ENCODE peak calls at places on chromosomes 7 and 10, in five cellular contexts. D, S, M, K and J are unnamed samples.

GRCh38 chr7:47647213-47647985 is 65.5 kb upstream of the TNS3 start:
- DNase-seq in K (no peak), D (no peak), M (no peak), S (no peak), J (no peak)

GRCh38 chr7:2720024-2720423 is 32.0 kb downstream of the AMZ1 start:
- DNase-seq in S (no peak), M (no peak), K (no peak), D (no peak), J (no peak)

GRCh38 chr10:123911866-123912265 is 20.3 kb upstream of the CPXM2 start:
- DNase-seq in K (no peak), S (no peak), M (no peak), D (no peak), J (no peak)

GRCh38 chr10:74743401-74743800 is 83.0 kb upstream of the KAT6B start:
- DNase-seq in S (no peak), K (no peak), D (no peak), M (peak; percentile 35), J (no peak)

GRCh38 chr7:22094413-22095304 is 149.0 kb upstream of the CDCA7L start:
- DNase-seq in S (no peak), M (no peak), K (no peak), D (no peak), J (no peak)

GRCh38 chr10:19801369-19801768 is 14.9 kb upstream of the PLXDC2 start:
- DNase-seq in K (no peak), S (no peak), D (no peak), M (no peak), J (no peak)

GRCh38 chr10:24993237-24993958 is 22.6 kb downstream of the ENKUR start:
- DNase-seq in D (no peak), S (no peak), M (no peak), K (no peak), J (no peak)

GRCh38 chr7:66204822-66205735 is at the start of gene TPST1:
- DNase-seq in D (peak; percentile 85), S (peak; percentile 88), M (peak; percentile 89), K (peak; percentile 69), J (peak; percentile 84)

GRCh38 chr10:19788075-19788686 is 28.1 kb upstream of the PLXDC2 start:
- DNase-seq in S (no peak), M (peak; percentile 61), D (peak; percentile 23), K (peak; percentile 25), J (peak; percentile 14)

GRCh38 chr10:91758303-91759146 is 39.7 kb upstream of the TNKS2 start:
- DNase-seq in D (no peak), S (no peak), K (peak; percentile 39), M (peak; percentile 72), J (no peak)

GRCh38 chr10:94412439-94412838 is 10.1 kb downstream of the TBC1D12 start:
- DNase-seq in S (no peak), D (no peak), K (no peak), M (no peak), J (no peak)

GRCh38 chr10:282294-283139 is 147.3 kb downstream of the ZMYND11 start:
- DNase-seq in M (no peak), D (no peak), K (no peak), S (no peak), J (no peak)

GRCh38 chr7:24963218-24963617 is 16.8 kb downstream of the OSBPL3 start:
- DNase-seq in K (no peak), M (no peak), D (peak; percentile 65), S (peak; percentile 28), J (no peak)

GRCh38 chr7:30224511-30225031 is 59.8 kb upstream of the ZNRF2 start:
- DNase-seq in M (no peak), D (no peak), K (no peak), S (no peak), J (no peak)

GRCh38 chr7:50304911-50305621 is 550 bp downstream of the IKZF1 start:
- DNase-seq in M (no peak), S (no peak), K (no peak), D (peak; percentile 70), J (no peak)

GRCh38 chr10:90890347-90890746 is 18.6 kb downstream of the RPP30 start:
- DNase-seq in S (no peak), K (no peak), M (no peak), D (no peak), J (no peak)

GRCh38 chr10:133217800-133218589 is 12.0 kb upstream of the UTF1 start:
- DNase-seq in D (no peak), K (no peak), M (no peak), S (no peak), J (no peak)

GRCh38 chr10:69629897-69630650 is at the start of gene FAM241B:
- DNase-seq in D (peak; percentile 84), M (no peak), K (no peak), S (peak; percentile 80), J (peak; percentile 71)

GRCh38 chr7:24366901-24367300 is 82.9 kb downstream of the NPY start:
- DNase-seq in S (no peak), K (no peak), D (no peak), M (no peak), J (no peak)

GRCh38 chr7:50727072-50727471 is 55.6 kb downstream of the GRB10 start:
- DNase-seq in S (no peak), K (no peak), D (no peak), M (no peak), J (no peak)

GRCh38 chr7:4909891-4910290 is 26.4 kb upstream of the RADIL start:
- DNase-seq in M (no peak), D (no peak), K (no peak), S (no peak), J (no peak)

GRCh38 chr7:142804715-142805114 is 33.9 kb downstream of the PRSS2 start:
- DNase-seq in S (no peak), K (no peak), M (no peak), D (no peak), J (no peak)

GRCh38 chr10:21473541-21473940 is 51.9 kb downstream of the SKIDA1 start:
- DNase-seq in S (no peak), D (no peak), M (no peak), K (no peak), J (no peak)

GRCh38 chr10:71888248-71888622 is 37.2 kb upstream of the PSAP start:
- DNase-seq in D (no peak), K (no peak), S (no peak), M (no peak), J (no peak)

GRCh38 chr10:112330154-112330553 is 43.8 kb upstream of the ACSL5 start:
- DNase-seq in M (no peak), K (no peak), S (peak; percentile 37), D (peak; percentile 33), J (peak; percentile 10)

GRCh38 chr10:29955308-29955935 is 104.0 kb downstream of the JCAD start:
- DNase-seq in S (no peak), D (no peak), M (no peak), K (no peak), J (no peak)

GRCh38 chr7:91852263-91852741 is 28.2 kb downstream of the MTERF1 start:
- DNase-seq in D (no peak), M (peak; percentile 41), K (no peak), S (no peak), J (no peak)

GRCh38 chr10:111756541-111757061 is 427.0 kb downstream of the GPAM start:
- DNase-seq in D (peak; percentile 15), K (peak; percentile 48), S (no peak), M (peak; percentile 46), J (peak; percentile 10)

GRCh38 chr7:16543456-16543855 is 16.8 kb downstream of the LRRC72 start:
- DNase-seq in S (no peak), D (no peak), M (no peak), K (no peak), J (no peak)

GRCh38 chr7:106346678-106347217 is 62.0 kb upstream of the NAMPT start:
- DNase-seq in S (no peak), K (peak; percentile 75), M (no peak), D (no peak), J (no peak)

GRCh38 chr10:95309958-95310357 is 19.2 kb upstream of the PDLIM1 start:
- DNase-seq in S (no peak), K (no peak), D (no peak), M (no peak), J (no peak)

GRCh38 chr10:5645375-5645774 is 21.0 kb downstream of the ASB13 start:
- DNase-seq in D (peak; percentile 74), K (no peak), S (peak; percentile 42), M (no peak), J (peak; percentile 35)
- H3K27ac ChIP-seq in D (peak overlapping the region; percentile 78), K (no peak overlapping the region), S (peak overlapping the region; percentile 23), M (no peak overlapping the region), J (peak overlapping the region; percentile 63)

GRCh38 chr7:662576-662975 is 63.9 kb upstream of the DNAAF5 start:
- DNase-seq in M (no peak), S (no peak), D (no peak), K (no peak), J (no peak)
- H3K4me1 ChIP-seq in M (peaks cover 13% of the 10 kb centered on the region), S (peaks cover 45% of the 10 kb centered on the region), D (peaks cover 8% of the 10 kb centered on the region), K (no peaks in the 10 kb centered on the region), J (peaks cover 1% of the 10 kb centered on the region)

GRCh38 chr7:151063212-151063561 is 3.8 kb downstream of the SLC4A2 start:
- DNase-seq in K (no peak), S (no peak), M (peak; percentile 41), D (no peak), J (no peak)
- TF ChIP-seq POLR2AphosphoS5 in K (no peak), S (no peak), M (no peak), D (no peak), J (no peak)

DNA sequence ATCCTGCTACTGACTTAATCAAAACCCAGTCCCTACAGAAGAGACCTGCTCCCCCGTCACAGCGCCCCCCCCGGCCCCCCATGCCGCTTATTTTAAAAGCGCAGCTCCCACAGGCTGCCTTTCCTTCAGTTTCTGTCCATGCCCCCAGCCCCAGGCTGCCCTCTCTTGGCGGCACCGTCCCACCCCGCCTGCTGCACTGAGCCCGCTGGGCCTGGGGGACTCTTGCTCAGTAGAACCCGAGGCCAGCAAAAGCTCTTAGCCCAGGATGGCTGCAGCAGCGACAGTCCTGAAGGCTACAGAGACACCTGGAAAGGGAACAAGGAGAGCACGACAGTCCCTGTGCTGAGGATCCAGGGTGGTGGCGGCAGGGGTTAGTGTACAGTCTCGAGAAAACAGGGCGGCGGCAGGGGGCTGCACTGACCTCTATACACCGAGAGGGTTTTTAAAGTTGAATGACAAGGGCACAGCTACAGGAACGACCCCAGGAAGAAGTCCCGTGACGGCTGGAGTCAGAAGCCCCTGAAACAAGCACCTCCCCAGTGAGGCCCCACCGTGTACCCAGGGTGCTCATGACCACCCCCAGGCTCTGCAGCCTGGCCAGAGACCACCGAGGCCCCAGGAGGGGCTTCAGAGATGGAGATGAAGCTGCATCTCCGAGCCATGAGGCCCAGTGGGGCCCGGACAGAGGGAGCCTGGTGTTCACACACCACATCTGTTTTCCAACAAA is 54.4 kb downstream of the ZRANB1 start:
- DNase-seq in D (no peak), K (no peak), M (no peak), S (no peak), J (peak; percentile 3)
- H3K27ac ChIP-seq in D (no peak overlapping the region), K (no peak overlapping the region), M (no peak overlapping the region), S (no peak overlapping the region), J (peak overlapping the region; percentile 22)

DNA sequence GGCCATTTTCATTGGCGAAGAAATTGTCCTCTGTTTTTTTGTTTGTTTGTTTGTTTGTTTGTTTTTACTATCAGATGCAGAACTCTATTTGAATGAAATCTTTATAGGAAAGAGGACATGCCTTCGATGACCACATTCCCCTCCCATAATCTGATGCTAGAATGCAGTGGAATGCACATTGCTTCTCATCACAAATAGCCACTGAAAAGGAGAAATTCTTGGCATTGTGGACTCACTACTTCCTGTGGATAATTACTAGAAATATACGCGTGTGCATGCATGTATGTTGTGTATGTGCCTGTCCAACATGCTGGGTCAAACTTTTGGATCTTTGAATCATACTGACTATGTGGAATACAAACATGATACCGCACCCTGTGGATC is 70.5 kb upstream of the SFMBT2 start:
- DNase-seq in M (no peak), D (no peak), S (no peak), K (no peak), J (no peak)
- H3K4me1 ChIP-seq in M (no peaks in the 10 kb centered on the region), D (no peaks in the 10 kb centered on the region), S (no peaks in the 10 kb centered on the region), K (no peaks in the 10 kb centered on the region), J (no peaks in the 10 kb centered on the region)